ENCODE peak calls at places on chromosomes 16 and 17, in five cellular contexts. U is AG04450; B is activated effector memory CD4-positive, alpha-beta T cell treated with anti-CD3 and anti-CD28 coated beads, Interleukin-2, amount 50 U/mL, for 16 hours; X is mesothelial cell of epicardium; R is RWPE1. S is an unnamed sample.

GRCh38 chr17:76726231-76726765 is at the start of gene JMJD6:
- DNase-seq in B (no peak), R (peak), U (peak), X (peak), S (peak)

GRCh38 chr16:776824-777223 is 11.4 kb downstream of the RPUSD1 start:
- DNase-seq in R (no peak), X (no peak), B (no peak), U (no peak), S (no peak)

GRCh38 chr17:17844500-17844899 is 7.7 kb upstream of the SREBF1 start:
- DNase-seq in R (no peak), U (no peak), X (no peak), B (no peak), S (no peak)

GRCh38 chr16:74743045-74743667 is 31.5 kb downstream of the FA2H start:
- DNase-seq in B (no peak), U (no peak), X (no peak), R (peak), S (no peak)

GRCh38 chr16:1193143-1193824 is 31.8 kb downstream of the TPSG1 start:
- DNase-seq in U (no peak), R (no peak), X (no peak), B (no peak), S (no peak)

GRCh38 chr17:3645310-3645709 is 8.8 kb downstream of the CTNS start:
- DNase-seq in R (no peak), X (no peak), U (no peak), B (no peak), S (no peak)

GRCh38 chr16:12341423-12341822 is 364.9 kb downstream of the SNX29 start:
- DNase-seq in U (no peak), B (no peak), X (no peak), R (no peak), S (no peak)

GRCh38 chr16:84050316-84050715 is 7.7 kb upstream of the SLC38A8 start:
- DNase-seq in U (no peak), X (no peak), B (peak), R (no peak), S (no peak)

GRCh38 chr16:81350306-81350615 is 35.5 kb downstream of the GAN start:
- DNase-seq in R (no peak), X (no peak), U (no peak), B (no peak), S (no peak)

GRCh38 chr17:44086364-44087311 is 16.1 kb downstream of the G6PC3 start:
- DNase-seq in U (peak), R (peak), B (peak), X (peak), S (peak)